ENCODE peak calls at places on chromosomes 3 and 15, in seven cellular contexts. One of them, this sample, is unnamed.

GRCh38 chr15:60552224-60552623 is 73.3 kb upstream of the ICE2 start:
- DNase-seq in spleen: no peak
- DNase-seq in breast epithelium: no peak
- DNase-seq in body of pancreas: no peak
- DNase-seq in IMR-90: no peak
- DNase-seq in HCT116: no peak
- DNase-seq in stomach: no peak
- DNase-seq in this sample: no peak

GRCh38 chr3:48784426-48785120 is 63.1 kb downstream of the PRKAR2A start:
- DNase-seq in spleen: no peak
- DNase-seq in breast epithelium: no peak
- DNase-seq in body of pancreas: no peak
- DNase-seq in IMR-90: peak; percentile 88
- DNase-seq in HCT116: no peak
- DNase-seq in stomach: no peak
- DNase-seq in this sample: no peak

GRCh38 chr3:100020876-100021644 is 93.2 kb downstream of the FILIP1L start:
- DNase-seq in spleen: peak; percentile 24
- DNase-seq in breast epithelium: no peak
- DNase-seq in body of pancreas: no peak
- DNase-seq in IMR-90: no peak
- DNase-seq in HCT116: no peak
- DNase-seq in stomach: no peak
- DNase-seq in this sample: no peak

GRCh38 chr3:37227870-37228549 is 53.6 kb upstream of the LRRFIP2 start:
- DNase-seq in spleen: no peak
- DNase-seq in breast epithelium: no peak
- DNase-seq in body of pancreas: no peak
- DNase-seq in IMR-90: no peak
- DNase-seq in HCT116: no peak
- DNase-seq in stomach: no peak
- DNase-seq in this sample: no peak

GRCh38 chr15:24861014-24861690 is 93.6 kb upstream of the SNRPN start:
- DNase-seq in spleen: no peak
- DNase-seq in breast epithelium: no peak
- DNase-seq in body of pancreas: no peak
- DNase-seq in IMR-90: peak; percentile 46
- DNase-seq in HCT116: no peak
- DNase-seq in stomach: no peak
- DNase-seq in this sample: no peak

GRCh38 chr15:71139264-71139663 is 24.0 kb downstream of the THSD4 start:
- DNase-seq in spleen: no peak
- DNase-seq in breast epithelium: no peak
- DNase-seq in body of pancreas: no peak
- DNase-seq in IMR-90: no peak
- DNase-seq in HCT116: no peak
- DNase-seq in stomach: no peak
- DNase-seq in this sample: no peak

GRCh38 chr3:11346416-11346815 is 74.2 kb downstream of the ATG7 start:
- DNase-seq in spleen: no peak
- DNase-seq in breast epithelium: no peak
- DNase-seq in body of pancreas: no peak
- DNase-seq in IMR-90: peak; percentile 92
- DNase-seq in HCT116: no peak
- DNase-seq in stomach: no peak
- DNase-seq in this sample: no peak

GRCh38 chr3:129470861-129471260 is 30.8 kb downstream of the IFT122 start:
- DNase-seq in spleen: no peak
- DNase-seq in breast epithelium: no peak
- DNase-seq in body of pancreas: no peak
- DNase-seq in IMR-90: no peak
- DNase-seq in HCT116: no peak
- DNase-seq in stomach: no peak
- DNase-seq in this sample: no peak

GRCh38 chr15:26721231-26721630 is 51.6 kb downstream of the GABRB3 start:
- DNase-seq in spleen: no peak
- DNase-seq in breast epithelium: no peak
- DNase-seq in body of pancreas: no peak
- DNase-seq in IMR-90: no peak
- DNase-seq in HCT116: no peak
- DNase-seq in stomach: no peak
- DNase-seq in this sample: no peak

GRCh38 chr15:76206325-76206976 is 104.8 kb downstream of the ETFA start:
- DNase-seq in spleen: peak; percentile 88
- DNase-seq in breast epithelium: peak; percentile 90
- DNase-seq in body of pancreas: peak; percentile 96
- DNase-seq in IMR-90: peak; percentile 31
- DNase-seq in HCT116: no peak
- DNase-seq in stomach: peak; percentile 96
- DNase-seq in this sample: peak; percentile 91

GRCh38 chr15:41490355-41490754 is 3.3 kb upstream of the ITPKA start:
- DNase-seq in spleen: no peak
- DNase-seq in breast epithelium: no peak
- DNase-seq in body of pancreas: no peak
- DNase-seq in IMR-90: peak; percentile 99
- DNase-seq in HCT116: peak; percentile 89
- DNase-seq in stomach: no peak
- DNase-seq in this sample: no peak

GRCh38 chr3:60673123-60673522 is 578.1 kb downstream of the FHIT start:
- DNase-seq in spleen: no peak
- DNase-seq in breast epithelium: no peak
- DNase-seq in body of pancreas: no peak
- DNase-seq in IMR-90: peak; percentile 1
- DNase-seq in HCT116: no peak
- DNase-seq in stomach: no peak
- DNase-seq in this sample: no peak

GRCh38 chr3:137163241-137163916 is 205.6 kb downstream of the IL20RB start:
- DNase-seq in spleen: no peak
- DNase-seq in breast epithelium: no peak
- DNase-seq in body of pancreas: no peak
- DNase-seq in IMR-90: no peak
- DNase-seq in HCT116: no peak
- DNase-seq in stomach: no peak
- DNase-seq in this sample: no peak

GRCh38 chr15:78714890-78715289 is 73.9 kb upstream of the CHRNB4 start:
- DNase-seq in spleen: no peak
- DNase-seq in breast epithelium: no peak
- DNase-seq in body of pancreas: no peak
- DNase-seq in IMR-90: no peak
- DNase-seq in HCT116: no peak
- DNase-seq in stomach: no peak
- DNase-seq in this sample: no peak
- TF ChIP-seq CTCF in spleen: no peak
- TF ChIP-seq CTCF in breast epithelium: no peak
- TF ChIP-seq CTCF in body of pancreas: no peak
- TF ChIP-seq CTCF in IMR-90: no peak
- TF ChIP-seq CTCF in HCT116: peak; percentile 13
- TF ChIP-seq CTCF in stomach: no peak
- TF ChIP-seq CTCF in this sample: no peak

GRCh38 chr3:55621026-55621422 is 133.9 kb upstream of the WNT5A start:
- DNase-seq in spleen: no peak
- DNase-seq in breast epithelium: no peak
- DNase-seq in body of pancreas: no peak
- DNase-seq in IMR-90: no peak
- DNase-seq in HCT116: no peak
- DNase-seq in stomach: no peak
- DNase-seq in this sample: no peak

GRCh38 chr3:55621648-55622047 is 134.5 kb upstream of the WNT5A start:
- DNase-seq in spleen: no peak
- DNase-seq in breast epithelium: no peak
- DNase-seq in body of pancreas: no peak
- DNase-seq in IMR-90: no peak
- DNase-seq in HCT116: no peak
- DNase-seq in stomach: no peak
- DNase-seq in this sample: no peak

GRCh38 chr3:55622116-55622515 is 135.0 kb upstream of the WNT5A start:
- DNase-seq in spleen: no peak
- DNase-seq in breast epithelium: no peak
- DNase-seq in body of pancreas: no peak
- DNase-seq in IMR-90: peak; percentile 71
- DNase-seq in HCT116: no peak
- DNase-seq in stomach: no peak
- DNase-seq in this sample: no peak

GRCh38 chr3:55619186-55619808 is 132.2 kb upstream of the WNT5A start:
- DNase-seq in spleen: no peak
- DNase-seq in breast epithelium: no peak
- DNase-seq in body of pancreas: no peak
- DNase-seq in IMR-90: no peak
- DNase-seq in HCT116: no peak
- DNase-seq in stomach: no peak
- DNase-seq in this sample: no peak

DNA sequence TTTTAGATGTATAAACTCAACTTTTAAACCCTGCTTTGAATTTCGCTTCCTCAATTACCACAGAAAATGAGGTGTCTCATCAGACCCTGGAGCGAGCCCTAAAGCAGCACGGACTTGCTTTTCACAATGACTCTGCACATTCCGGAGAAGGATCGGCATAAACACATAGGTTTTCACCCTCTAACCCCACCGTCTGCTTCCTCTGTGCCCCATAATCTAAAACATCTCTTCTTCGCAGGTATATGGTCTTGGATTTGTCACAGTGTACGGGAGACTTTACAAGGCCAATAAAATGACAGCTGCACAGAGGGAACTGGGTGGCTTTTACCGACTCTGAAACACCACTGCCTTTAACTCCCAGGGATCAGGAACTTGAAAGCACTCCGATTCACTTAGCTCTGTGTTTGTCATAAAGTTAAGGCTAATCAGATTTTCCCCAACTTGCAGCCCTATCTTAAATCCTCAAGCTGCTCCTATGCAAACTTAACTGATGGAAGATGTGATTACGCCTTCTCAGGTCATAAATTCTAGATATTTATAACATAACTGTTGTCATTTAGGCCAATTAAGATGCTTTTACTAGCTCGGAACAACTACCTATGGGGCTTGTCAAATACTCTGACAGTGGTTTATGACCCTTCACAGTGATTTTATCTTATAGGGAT is 133.4 kb upstream of the WNT5A start:
- DNase-seq in spleen: no peak
- DNase-seq in breast epithelium: no peak
- DNase-seq in body of pancreas: no peak
- DNase-seq in IMR-90: peak; percentile 87
- DNase-seq in HCT116: no peak
- DNase-seq in stomach: no peak
- DNase-seq in this sample: no peak
- H3K4me3 ChIP-seq in spleen: no peak overlapping the region
- H3K4me3 ChIP-seq in breast epithelium: no peak overlapping the region
- H3K4me3 ChIP-seq in body of pancreas: no peak overlapping the region
- H3K4me3 ChIP-seq in IMR-90: no peak overlapping the region
- H3K4me3 ChIP-seq in HCT116: no peak overlapping the region
- H3K4me3 ChIP-seq in stomach: no peak overlapping the region
- H3K4me3 ChIP-seq in this sample: no peak overlapping the region

GRCh38 chr15:74958908-74959642 is 2.5 kb upstream of the RPP25 start:
- DNase-seq in spleen: no peak
- DNase-seq in breast epithelium: no peak
- DNase-seq in body of pancreas: no peak
- DNase-seq in IMR-90: no peak
- DNase-seq in HCT116: no peak
- DNase-seq in stomach: no peak
- DNase-seq in this sample: no peak

GRCh38 chr15:74959643-74959939 is 3.0 kb upstream of the RPP25 start:
- DNase-seq in spleen: no peak
- DNase-seq in breast epithelium: no peak
- DNase-seq in body of pancreas: no peak
- DNase-seq in IMR-90: no peak
- DNase-seq in HCT116: no peak
- DNase-seq in stomach: no peak
- DNase-seq in this sample: no peak

GRCh38 chr15:74956648-74957300 is at the start of gene RPP25:
- DNase-seq in spleen: peak; percentile 93
- DNase-seq in breast epithelium: peak; percentile 57
- DNase-seq in body of pancreas: peak; percentile 84
- DNase-seq in IMR-90: peak; percentile 21
- DNase-seq in HCT116: peak; percentile 78
- DNase-seq in stomach: peak; percentile 87
- DNase-seq in this sample: peak; percentile 97

GRCh38 chr15:74957301-74958035 is 896 bp upstream of the RPP25 start:
- DNase-seq in spleen: peak; percentile 80
- DNase-seq in breast epithelium: no peak
- DNase-seq in body of pancreas: no peak
- DNase-seq in IMR-90: no peak
- DNase-seq in HCT116: no peak
- DNase-seq in stomach: no peak
- DNase-seq in this sample: peak; percentile 50

DNA sequence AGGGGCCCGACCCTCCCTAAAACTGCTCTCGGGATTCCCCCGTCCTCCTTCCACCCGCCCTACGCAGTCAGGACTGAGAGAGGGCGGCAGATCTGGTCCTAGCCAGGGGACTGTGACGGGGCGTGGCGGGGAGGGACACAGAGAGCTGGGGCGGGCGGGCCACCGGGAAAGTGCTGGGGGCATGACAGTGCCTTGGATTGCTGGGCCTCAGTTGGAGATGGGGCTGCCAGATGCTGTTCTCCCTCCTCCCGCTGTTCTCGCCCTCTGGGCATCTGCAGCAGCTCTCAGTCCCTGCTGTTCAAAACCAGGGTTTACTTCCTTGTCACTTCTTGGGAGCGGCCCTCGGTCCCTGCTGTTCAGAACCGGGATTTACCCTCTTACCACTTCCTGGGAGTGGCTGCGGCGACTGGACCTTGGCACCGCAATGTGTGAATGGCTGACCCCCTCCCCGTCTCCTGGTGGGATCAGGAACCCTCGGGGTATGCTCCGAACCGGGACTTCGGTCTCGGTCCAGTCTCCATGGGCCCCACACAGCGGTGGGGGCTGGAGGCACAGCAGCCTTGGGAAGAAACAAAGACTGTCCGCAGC is 1.8 kb upstream of the RPP25 start:
- DNase-seq in spleen: peak; percentile 80
- DNase-seq in breast epithelium: peak; percentile 64
- DNase-seq in body of pancreas: peak; percentile 86
- DNase-seq in IMR-90: no peak
- DNase-seq in HCT116: no peak
- DNase-seq in stomach: peak; percentile 81
- DNase-seq in this sample: peak; percentile 95
- TF ChIP-seq POLR2A in spleen: no peak
- TF ChIP-seq POLR2A in breast epithelium: no peak
- TF ChIP-seq POLR2A in body of pancreas: peak; percentile 81
- TF ChIP-seq POLR2A in IMR-90: no peak
- TF ChIP-seq POLR2A in HCT116: no peak
- TF ChIP-seq POLR2A in stomach: no peak
- TF ChIP-seq POLR2A in this sample: no peak

DNA sequence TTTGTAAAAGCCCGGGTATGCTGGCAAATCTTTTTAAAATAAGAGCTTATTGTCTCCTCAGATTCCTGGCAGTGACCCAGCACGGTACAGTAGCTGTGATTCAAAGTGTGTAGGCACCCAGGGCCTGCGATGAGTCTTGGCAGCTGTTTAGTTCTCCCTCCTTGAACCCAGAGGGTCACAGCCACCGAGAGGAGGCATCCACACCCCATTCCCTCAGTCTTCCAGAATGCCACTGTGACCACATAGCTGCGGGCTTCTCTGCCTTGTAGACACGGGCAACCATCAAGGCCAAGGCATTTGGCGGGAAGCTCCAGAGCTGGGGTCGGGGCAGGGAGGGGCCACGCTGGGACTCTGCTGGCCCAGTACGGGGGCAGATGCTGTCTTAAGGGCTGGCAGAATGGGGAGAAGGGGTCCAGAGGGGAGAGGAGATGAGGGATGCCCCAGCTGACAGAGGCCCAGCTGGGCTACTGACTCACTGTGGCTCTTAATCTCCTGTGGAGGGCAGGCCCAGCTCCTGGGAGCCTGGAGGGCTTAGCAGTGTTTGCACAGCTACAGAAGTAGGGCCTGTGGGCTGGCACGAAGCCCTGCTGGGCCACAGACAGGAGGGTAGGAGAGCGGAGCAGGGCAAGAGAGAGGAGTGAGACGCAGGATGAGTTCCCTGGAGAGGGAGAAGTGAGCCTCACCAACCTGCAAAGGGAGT is 68.8 kb upstream of the DLG1 start:
- DNase-seq in spleen: peak; percentile 58
- DNase-seq in breast epithelium: no peak
- DNase-seq in body of pancreas: no peak
- DNase-seq in IMR-90: peak; percentile 82
- DNase-seq in HCT116: no peak
- DNase-seq in stomach: peak; percentile 74
- DNase-seq in this sample: no peak
- TF ChIP-seq CTCF in spleen: no peak
- TF ChIP-seq CTCF in breast epithelium: no peak
- TF ChIP-seq CTCF in body of pancreas: no peak
- TF ChIP-seq CTCF in IMR-90: no peak
- TF ChIP-seq CTCF in HCT116: no peak
- TF ChIP-seq CTCF in stomach: no peak
- TF ChIP-seq CTCF in this sample: no peak